ENCODE peak calls at places on chromosomes 1 and 21, in seven cellular contexts. O is GDM1; U is activated CD8-positive, alpha-beta memory T cell treated with anti-CD3 and anti-CD28 coated beads for 1 hour; L is NK-92 treated with Interleukin-12 subunit alpha and Interleukin-12 subunit beta, amount 100 ng/mL, for 24 hours; P is type B pancreatic cell; X is NCI-H446 treated with DMSO at 0.1 percent for 48 hours; T is astrocyte. H is an unnamed sample.

GRCh38 chr1:179124866-179125265 is 43.0 kb downstream of the TOR3A start:
- DNase-seq in O (no peak), U (no peak), L (no peak), P (no peak), X (no peak), T (peak), H (peak)

GRCh38 chr1:171422489-171422888 is 62.8 kb upstream of the PRRC2C start:
- DNase-seq in O (no peak), U (no peak), L (no peak), P (no peak), X (no peak), T (peak), H (peak)

GRCh38 chr1:32998009-32998555 is 33.5 kb upstream of the RNF19B start:
- DNase-seq in O (peak), U (no peak), L (no peak), P (no peak), X (no peak), T (no peak), H (no peak)

GRCh38 chr1:196115641-196116040 is 492.6 kb downstream of the KCNT2 start:
- DNase-seq in O (no peak), U (no peak), L (no peak), P (no peak), X (peak), T (peak), H (peak)

GRCh38 chr1:164577291-164577690 is 18.3 kb downstream of the PBX1 start:
- DNase-seq in O (no peak), U (no peak), L (no peak), P (no peak), X (no peak), T (no peak), H (no peak)

GRCh38 chr1:175511496-175511895 is 231.9 kb downstream of the TNR start:
- DNase-seq in O (no peak), U (no peak), L (no peak), P (no peak), X (no peak), T (peak), H (no peak)

GRCh38 chr1:58898739-58899580 is 115.1 kb upstream of the JUN start:
- DNase-seq in O (peak), U (no peak), L (no peak), P (no peak), X (no peak), T (no peak), H (peak)

GRCh38 chr1:248817065-248817464 is 8.7 kb downstream of the SH3BP5L start:
- DNase-seq in O (no peak), U (no peak), L (no peak), P (no peak), X (no peak), T (no peak), H (peak)

GRCh38 chr1:156744786-156745419 is 4.0 kb upstream of the MRPL24 start:
- DNase-seq in O (peak), U (no peak), L (no peak), P (no peak), X (no peak), T (no peak), H (no peak)

GRCh38 chr1:53754484-53755312 is 15.7 kb upstream of the GLIS1 start:
- DNase-seq in O (peak), U (no peak), L (no peak), P (no peak), X (peak), T (no peak), H (peak)

GRCh38 chr21:35113064-35113463 is 64.0 kb upstream of the RUNX1 start:
- DNase-seq in O (no peak), U (no peak), L (no peak), P (no peak), X (no peak), T (peak), H (no peak)

GRCh38 chr1:165424454-165425283 is 20.3 kb downstream of the RXRG start:
- DNase-seq in O (no peak), U (no peak), L (no peak), P (no peak), X (no peak), T (no peak), H (peak)

GRCh38 chr1:214496126-214496525 is 55.3 kb downstream of the PTPN14 start:
- DNase-seq in O (no peak), U (no peak), L (no peak), P (no peak), X (no peak), T (no peak), H (no peak)

GRCh38 chr21:33133912-33134311 is 64.0 kb downstream of the OLIG1 start:
- DNase-seq in O (no peak), U (no peak), L (no peak), P (no peak), X (no peak), T (no peak), H (no peak)